ENCODE peak calls at places on chromosomes 12 and 14, in five cellular contexts. One of them, this sample, is unnamed.

GRCh38 chr12:58189030-58189429 is 247.7 kb downstream of the ATP23 start:
- DNase-seq in IMR-90: no peak
- DNase-seq in stomach: no peak
- DNase-seq in suprapubic skin: no peak
- DNase-seq in hepatocyte: no peak
- DNase-seq in this sample: no peak

GRCh38 chr12:26402648-26403047 is 207.3 kb downstream of the SSPN start:
- DNase-seq in IMR-90: no peak
- DNase-seq in stomach: peak; percentile 65
- DNase-seq in suprapubic skin: no peak
- DNase-seq in hepatocyte: peak; percentile 27
- DNase-seq in this sample: no peak

GRCh38 chr12:52452101-52452500 is at the start of gene KRT6B:
- DNase-seq in IMR-90: no peak
- DNase-seq in stomach: no peak
- DNase-seq in suprapubic skin: no peak
- DNase-seq in hepatocyte: no peak
- DNase-seq in this sample: no peak

GRCh38 chr14:63535918-63536317 is 7.3 kb downstream of the PPP2R5E start:
- DNase-seq in IMR-90: peak; percentile 55
- DNase-seq in stomach: no peak
- DNase-seq in suprapubic skin: no peak
- DNase-seq in hepatocyte: no peak
- DNase-seq in this sample: no peak

GRCh38 chr12:79522237-79522636 is 168.5 kb downstream of the PAWR start:
- DNase-seq in IMR-90: no peak
- DNase-seq in stomach: no peak
- DNase-seq in suprapubic skin: no peak
- DNase-seq in hepatocyte: no peak
- DNase-seq in this sample: no peak

GRCh38 chr14:99137913-99138571 is 134.0 kb downstream of the BCL11B start:
- DNase-seq in IMR-90: no peak
- DNase-seq in stomach: peak; percentile 13
- DNase-seq in suprapubic skin: peak; percentile 52
- DNase-seq in hepatocyte: no peak
- DNase-seq in this sample: no peak

GRCh38 chr12:102740157-102741032 is 176.6 kb downstream of the PAH start:
- DNase-seq in IMR-90: peak; percentile 36
- DNase-seq in stomach: no peak
- DNase-seq in suprapubic skin: no peak
- DNase-seq in hepatocyte: peak; percentile 67
- DNase-seq in this sample: no peak

GRCh38 chr14:34368115-34368970 is 93.7 kb downstream of the SPTSSA start:
- DNase-seq in IMR-90: peak; percentile 10
- DNase-seq in stomach: no peak
- DNase-seq in suprapubic skin: no peak
- DNase-seq in hepatocyte: peak; percentile 52
- DNase-seq in this sample: no peak

GRCh38 chr14:105499256-105500035 is 8.4 kb downstream of the TEDC1 start:
- DNase-seq in IMR-90: no peak
- DNase-seq in stomach: no peak
- DNase-seq in suprapubic skin: no peak
- DNase-seq in hepatocyte: no peak
- DNase-seq in this sample: peak; percentile 75

GRCh38 chr12:106110626-106111300 is 28.0 kb downstream of the NUAK1 start:
- DNase-seq in IMR-90: no peak
- DNase-seq in stomach: no peak
- DNase-seq in suprapubic skin: no peak
- DNase-seq in hepatocyte: no peak
- DNase-seq in this sample: no peak

GRCh38 chr14:103084021-103084919 is at the start of gene LBHD2:
- DNase-seq in IMR-90: peak; percentile 17
- DNase-seq in stomach: no peak
- DNase-seq in suprapubic skin: no peak
- DNase-seq in hepatocyte: no peak
- DNase-seq in this sample: no peak

GRCh38 chr14:75591331-75591946 is 13.0 kb downstream of the FLVCR2 start:
- DNase-seq in IMR-90: no peak
- DNase-seq in stomach: no peak
- DNase-seq in suprapubic skin: no peak
- DNase-seq in hepatocyte: no peak
- DNase-seq in this sample: no peak

GRCh38 chr14:50812856-50813543 is 18.0 kb downstream of the NIN start:
- DNase-seq in IMR-90: no peak
- DNase-seq in stomach: no peak
- DNase-seq in suprapubic skin: no peak
- DNase-seq in hepatocyte: no peak
- DNase-seq in this sample: no peak

GRCh38 chr14:106605548-106606448 is 1079.4 kb downstream of the TMEM121 start:
- DNase-seq in IMR-90: no peak
- DNase-seq in stomach: peak; percentile 52
- DNase-seq in suprapubic skin: no peak
- DNase-seq in hepatocyte: no peak
- DNase-seq in this sample: peak; percentile 36

GRCh38 chr14:89915114-89915878 is 39.2 kb downstream of the EFCAB11 start:
- DNase-seq in IMR-90: peak; percentile 80
- DNase-seq in stomach: peak; percentile 67
- DNase-seq in suprapubic skin: no peak
- DNase-seq in hepatocyte: peak; percentile 82
- DNase-seq in this sample: no peak

GRCh38 chr14:34029921-34030334 is 79.1 kb upstream of the EGLN3 start:
- DNase-seq in IMR-90: no peak
- DNase-seq in stomach: peak; percentile 47
- DNase-seq in suprapubic skin: no peak
- DNase-seq in hepatocyte: peak; percentile 33
- DNase-seq in this sample: no peak

GRCh38 chr12:3034067-3034750 is 43.0 kb upstream of the TSPAN9 start:
- DNase-seq in IMR-90: peak; percentile 71
- DNase-seq in stomach: peak; percentile 53
- DNase-seq in suprapubic skin: no peak
- DNase-seq in hepatocyte: peak; percentile 84
- DNase-seq in this sample: no peak

GRCh38 chr14:91679273-91679672 is 52.6 kb downstream of the CATSPERB start:
- DNase-seq in IMR-90: no peak
- DNase-seq in stomach: no peak
- DNase-seq in suprapubic skin: no peak
- DNase-seq in hepatocyte: no peak
- DNase-seq in this sample: no peak

GRCh38 chr12:116265361-116266128 is 11.9 kb downstream of the MED13L start:
- DNase-seq in IMR-90: no peak
- DNase-seq in stomach: no peak
- DNase-seq in suprapubic skin: no peak
- DNase-seq in hepatocyte: no peak
- DNase-seq in this sample: no peak

GRCh38 chr14:100546051-100546443 is 41.2 kb downstream of the BEGAIN start:
- DNase-seq in IMR-90: no peak
- DNase-seq in stomach: peak; percentile 36
- DNase-seq in suprapubic skin: no peak
- DNase-seq in hepatocyte: no peak
- DNase-seq in this sample: no peak

GRCh38 chr14:69342928-69343525 is 55.1 kb downstream of the ERH start:
- DNase-seq in IMR-90: no peak
- DNase-seq in stomach: peak; percentile 64
- DNase-seq in suprapubic skin: no peak
- DNase-seq in hepatocyte: peak; percentile 27
- DNase-seq in this sample: no peak

GRCh38 chr12:19058235-19059021 is 71.1 kb upstream of the PLEKHA5 start:
- DNase-seq in IMR-90: peak; percentile 12
- DNase-seq in stomach: no peak
- DNase-seq in suprapubic skin: no peak
- DNase-seq in hepatocyte: no peak
- DNase-seq in this sample: no peak

GRCh38 chr14:76950043-76951020 is 78.2 kb downstream of the IRF2BPL start:
- DNase-seq in IMR-90: peak; percentile 44
- DNase-seq in stomach: no peak
- DNase-seq in suprapubic skin: no peak
- DNase-seq in hepatocyte: no peak
- DNase-seq in this sample: no peak

GRCh38 chr12:96526110-96526509 is 36.7 kb downstream of the CFAP54 start:
- DNase-seq in IMR-90: no peak
- DNase-seq in stomach: no peak
- DNase-seq in suprapubic skin: no peak
- DNase-seq in hepatocyte: no peak
- DNase-seq in this sample: no peak

GRCh38 chr12:75548879-75549278 is 37.5 kb upstream of the KRR1 start:
- DNase-seq in IMR-90: no peak
- DNase-seq in stomach: no peak
- DNase-seq in suprapubic skin: no peak
- DNase-seq in hepatocyte: no peak
- DNase-seq in this sample: no peak

GRCh38 chr12:52208424-52209165 is 16.8 kb upstream of the KRT80 start:
- DNase-seq in IMR-90: no peak
- DNase-seq in stomach: no peak
- DNase-seq in suprapubic skin: no peak
- DNase-seq in hepatocyte: no peak
- DNase-seq in this sample: no peak

DNA sequence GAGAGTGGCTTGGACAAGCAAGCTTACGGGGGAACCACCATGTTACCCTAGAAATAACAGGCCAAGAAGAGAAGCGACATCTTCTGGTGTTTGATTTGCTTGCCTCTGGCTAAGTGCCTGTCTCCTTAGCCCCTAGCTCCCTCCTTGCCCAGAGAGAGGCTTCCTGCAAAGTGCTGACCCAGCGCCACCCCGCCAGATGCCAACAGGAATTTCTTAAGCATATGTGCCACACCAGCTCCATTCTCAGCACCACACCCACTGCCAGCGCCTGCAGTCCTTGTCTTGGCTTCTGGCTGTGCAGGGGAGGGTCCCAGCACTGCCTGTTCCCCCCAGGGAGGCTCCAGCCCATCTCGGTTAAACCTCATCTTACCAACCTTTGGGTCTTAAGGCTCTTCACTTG is 74.2 kb upstream of the NCOR2 start:
- DNase-seq in IMR-90: no peak
- DNase-seq in stomach: no peak
- DNase-seq in suprapubic skin: no peak
- DNase-seq in hepatocyte: no peak
- DNase-seq in this sample: no peak
- H3K4me3 ChIP-seq in IMR-90: no peak overlapping the region
- H3K4me3 ChIP-seq in stomach: no peak overlapping the region
- H3K4me3 ChIP-seq in suprapubic skin: no peak overlapping the region
- H3K4me3 ChIP-seq in hepatocyte: no peak overlapping the region
- H3K4me3 ChIP-seq in this sample: no peak overlapping the region

GRCh38 chr12:7046383-7047143 is 14.0 kb upstream of the C1S start:
- DNase-seq in IMR-90: no peak
- DNase-seq in stomach: no peak
- DNase-seq in suprapubic skin: no peak
- DNase-seq in hepatocyte: no peak
- DNase-seq in this sample: no peak
- H3K4me3 ChIP-seq in IMR-90: no peak overlapping the region
- H3K4me3 ChIP-seq in stomach: no peak overlapping the region
- H3K4me3 ChIP-seq in suprapubic skin: no peak overlapping the region
- H3K4me3 ChIP-seq in hepatocyte: no peak overlapping the region
- H3K4me3 ChIP-seq in this sample: no peak overlapping the region

GRCh38 chr12:13100610-13100881 is 2.9 kb downstream of the GSG1 start:
- DNase-seq in IMR-90: no peak
- DNase-seq in stomach: no peak
- DNase-seq in suprapubic skin: no peak
- DNase-seq in hepatocyte: no peak
- DNase-seq in this sample: no peak
- H3K4me3 ChIP-seq in IMR-90: peak overlapping the region; percentile 22
- H3K4me3 ChIP-seq in stomach: peak overlapping the region; percentile 56
- H3K4me3 ChIP-seq in suprapubic skin: peak overlapping the region; percentile 58
- H3K4me3 ChIP-seq in hepatocyte: no peak overlapping the region
- H3K4me3 ChIP-seq in this sample: peak overlapping the region; percentile 36

GRCh38 chr12:6827437-6827894 is 741 bp upstream of the P3H3 start:
- DNase-seq in IMR-90: peak; percentile 79
- DNase-seq in stomach: peak; percentile 79
- DNase-seq in suprapubic skin: peak; percentile 90
- DNase-seq in hepatocyte: peak; percentile 91
- DNase-seq in this sample: peak; percentile 79
- H3K4me3 ChIP-seq in IMR-90: no peak overlapping the region
- H3K4me3 ChIP-seq in stomach: peak overlapping the region; percentile 85
- H3K4me3 ChIP-seq in suprapubic skin: no peak overlapping the region
- H3K4me3 ChIP-seq in hepatocyte: no peak overlapping the region
- H3K4me3 ChIP-seq in this sample: no peak overlapping the region

GRCh38 chr14:21307641-21308040 is 27.8 kb downstream of the RPGRIP1 start:
- DNase-seq in IMR-90: no peak
- DNase-seq in stomach: no peak
- DNase-seq in suprapubic skin: no peak
- DNase-seq in hepatocyte: no peak
- DNase-seq in this sample: no peak

GRCh38 chr14:21309238-21309636 is 29.4 kb downstream of the RPGRIP1 start:
- DNase-seq in IMR-90: no peak
- DNase-seq in stomach: no peak
- DNase-seq in suprapubic skin: no peak
- DNase-seq in hepatocyte: no peak
- DNase-seq in this sample: no peak

GRCh38 chr14:21308479-21309237 is 28.8 kb downstream of the RPGRIP1 start:
- DNase-seq in IMR-90: peak; percentile 23
- DNase-seq in stomach: peak; percentile 89
- DNase-seq in suprapubic skin: no peak
- DNase-seq in hepatocyte: peak; percentile 94
- DNase-seq in this sample: peak; percentile 85

GRCh38 chr14:21309956-21310355 is 30.1 kb downstream of the RPGRIP1 start:
- DNase-seq in IMR-90: no peak
- DNase-seq in stomach: no peak
- DNase-seq in suprapubic skin: no peak
- DNase-seq in hepatocyte: no peak
- DNase-seq in this sample: no peak

GRCh38 chr14:21308132-21308478 is 28.2 kb downstream of the RPGRIP1 start:
- DNase-seq in IMR-90: no peak
- DNase-seq in stomach: no peak
- DNase-seq in suprapubic skin: no peak
- DNase-seq in hepatocyte: peak; percentile 20
- DNase-seq in this sample: no peak
- H3K4me3 ChIP-seq in IMR-90: no peak overlapping the region
- H3K4me3 ChIP-seq in stomach: peak overlapping the region; percentile 42
- H3K4me3 ChIP-seq in suprapubic skin: peak overlapping the region; percentile 34
- H3K4me3 ChIP-seq in hepatocyte: peak overlapping the region; percentile 2
- H3K4me3 ChIP-seq in this sample: peak overlapping the region; percentile 34

GRCh38 chr12:89353823-89354629 is 1.7 kb upstream of the DUSP6 start:
- DNase-seq in IMR-90: peak; percentile 63
- DNase-seq in stomach: peak; percentile 86
- DNase-seq in suprapubic skin: peak; percentile 92
- DNase-seq in hepatocyte: peak; percentile 84
- DNase-seq in this sample: peak; percentile 84
- H3K4me3 ChIP-seq in IMR-90: peak overlapping the region; percentile 75
- H3K4me3 ChIP-seq in stomach: peak overlapping the region; percentile 80
- H3K4me3 ChIP-seq in suprapubic skin: peak overlapping the region; percentile 94
- H3K4me3 ChIP-seq in hepatocyte: peak overlapping the region; percentile 72
- H3K4me3 ChIP-seq in this sample: peak overlapping the region; percentile 76

GRCh38 chr12:13099910-13100609 is 3.4 kb downstream of the GSG1 start:
- DNase-seq in IMR-90: no peak
- DNase-seq in stomach: no peak
- DNase-seq in suprapubic skin: no peak
- DNase-seq in hepatocyte: no peak
- DNase-seq in this sample: no peak

GRCh38 chr12:13095266-13095995 is 8.0 kb downstream of the GSG1 start:
- DNase-seq in IMR-90: no peak
- DNase-seq in stomach: no peak
- DNase-seq in suprapubic skin: no peak
- DNase-seq in hepatocyte: no peak
- DNase-seq in this sample: no peak

GRCh38 chr12:13094349-13094748 is 9.1 kb downstream of the GSG1 start:
- DNase-seq in IMR-90: peak; percentile 70
- DNase-seq in stomach: no peak
- DNase-seq in suprapubic skin: no peak
- DNase-seq in hepatocyte: no peak
- DNase-seq in this sample: no peak

GRCh38 chr12:13099066-13099909 is 4.2 kb downstream of the GSG1 start:
- DNase-seq in IMR-90: no peak
- DNase-seq in stomach: no peak
- DNase-seq in suprapubic skin: no peak
- DNase-seq in hepatocyte: peak; percentile 18
- DNase-seq in this sample: no peak

GRCh38 chr12:13097526-13097925 is 5.9 kb downstream of the GSG1 start:
- DNase-seq in IMR-90: no peak
- DNase-seq in stomach: no peak
- DNase-seq in suprapubic skin: no peak
- DNase-seq in hepatocyte: no peak
- DNase-seq in this sample: no peak
- H3K4me3 ChIP-seq in IMR-90: no peak overlapping the region
- H3K4me3 ChIP-seq in stomach: peak overlapping the region; percentile 34
- H3K4me3 ChIP-seq in suprapubic skin: peak overlapping the region; percentile 18
- H3K4me3 ChIP-seq in hepatocyte: no peak overlapping the region
- H3K4me3 ChIP-seq in this sample: no peak overlapping the region